ENCODE peak calls at places on chromosomes 1 and 21, in ten cellular contexts. One of them, this sample, is unnamed.

GRCh38 chr1:155273134-155273982 is at the start of gene CLK2:
- DNase-seq in left ventricle myocardium superior: peak
- DNase-seq in colonic mucosa: peak
- DNase-seq in D341Med: peak
- DNase-seq in GOT3: peak
- DNase-seq in hepatic stellate cell: peak
- DNase-seq in NT2/D1: peak
- DNase-seq in OCI-M1: peak
- DNase-seq in activated CD4-positive, alpha-beta T cell treated with anti-CD3 and anti-CD28 coated beads for 24 hours: peak
- DNase-seq in A172: peak
- DNase-seq in this sample: peak

GRCh38 chr21:16211339-16212303 is 481.8 kb downstream of the USP25 start:
- DNase-seq in NT2/D1: no peak
- DNase-seq in colonic mucosa: no peak
- DNase-seq in GOT3: no peak
- DNase-seq in left ventricle myocardium superior: no peak
- DNase-seq in hepatic stellate cell: no peak
- DNase-seq in OCI-M1: no peak
- DNase-seq in A172: peak
- DNase-seq in D341Med: no peak
- DNase-seq in activated CD4-positive, alpha-beta T cell treated with anti-CD3 and anti-CD28 coated beads for 24 hours: no peak
- DNase-seq in this sample: peak

GRCh38 chr1:206518206-206518605 is 10.9 kb downstream of the RASSF5 start:
- DNase-seq in activated CD4-positive, alpha-beta T cell treated with anti-CD3 and anti-CD28 coated beads for 24 hours: no peak
- DNase-seq in OCI-M1: no peak
- DNase-seq in colonic mucosa: no peak
- DNase-seq in NT2/D1: no peak
- DNase-seq in D341Med: no peak
- DNase-seq in GOT3: no peak
- DNase-seq in A172: no peak
- DNase-seq in left ventricle myocardium superior: no peak
- DNase-seq in hepatic stellate cell: no peak
- DNase-seq in this sample: no peak

GRCh38 chr21:41139275-41139674 is 28.7 kb upstream of the BACE2 start:
- DNase-seq in OCI-M1: no peak
- DNase-seq in left ventricle myocardium superior: no peak
- DNase-seq in hepatic stellate cell: no peak
- DNase-seq in D341Med: no peak
- DNase-seq in activated CD4-positive, alpha-beta T cell treated with anti-CD3 and anti-CD28 coated beads for 24 hours: no peak
- DNase-seq in colonic mucosa: no peak
- DNase-seq in A172: no peak
- DNase-seq in GOT3: no peak
- DNase-seq in NT2/D1: no peak
- DNase-seq in this sample: no peak

GRCh38 chr1:156910309-156910782 is 10.1 kb upstream of the LRRC71 start:
- DNase-seq in colonic mucosa: peak
- DNase-seq in GOT3: no peak
- DNase-seq in hepatic stellate cell: no peak
- DNase-seq in left ventricle myocardium superior: peak
- DNase-seq in A172: no peak
- DNase-seq in NT2/D1: peak
- DNase-seq in D341Med: peak
- DNase-seq in OCI-M1: peak
- DNase-seq in activated CD4-positive, alpha-beta T cell treated with anti-CD3 and anti-CD28 coated beads for 24 hours: peak
- DNase-seq in this sample: no peak

GRCh38 chr21:21030311-21030710 is 32.1 kb downstream of the NCAM2 start:
- DNase-seq in OCI-M1: no peak
- DNase-seq in left ventricle myocardium superior: no peak
- DNase-seq in D341Med: no peak
- DNase-seq in activated CD4-positive, alpha-beta T cell treated with anti-CD3 and anti-CD28 coated beads for 24 hours: no peak
- DNase-seq in colonic mucosa: no peak
- DNase-seq in hepatic stellate cell: no peak
- DNase-seq in GOT3: no peak
- DNase-seq in A172: no peak
- DNase-seq in NT2/D1: no peak
- DNase-seq in this sample: no peak

GRCh38 chr1:170623171-170623570 is 40.8 kb upstream of the PRRX1 start:
- DNase-seq in OCI-M1: peak
- DNase-seq in activated CD4-positive, alpha-beta T cell treated with anti-CD3 and anti-CD28 coated beads for 24 hours: no peak
- DNase-seq in A172: peak
- DNase-seq in colonic mucosa: no peak
- DNase-seq in GOT3: no peak
- DNase-seq in NT2/D1: no peak
- DNase-seq in left ventricle myocardium superior: no peak
- DNase-seq in hepatic stellate cell: peak
- DNase-seq in D341Med: no peak
- DNase-seq in this sample: no peak

GRCh38 chr1:245654460-245655050 is 499.8 kb downstream of the KIF26B start:
- DNase-seq in activated CD4-positive, alpha-beta T cell treated with anti-CD3 and anti-CD28 coated beads for 24 hours: no peak
- DNase-seq in OCI-M1: no peak
- DNase-seq in hepatic stellate cell: no peak
- DNase-seq in left ventricle myocardium superior: no peak
- DNase-seq in A172: no peak
- DNase-seq in colonic mucosa: no peak
- DNase-seq in D341Med: no peak
- DNase-seq in GOT3: no peak
- DNase-seq in NT2/D1: peak
- DNase-seq in this sample: no peak

GRCh38 chr1:40300249-40300567 is 16.9 kb downstream of the COL9A2 start:
- DNase-seq in activated CD4-positive, alpha-beta T cell treated with anti-CD3 and anti-CD28 coated beads for 24 hours: no peak
- DNase-seq in left ventricle myocardium superior: no peak
- DNase-seq in colonic mucosa: no peak
- DNase-seq in OCI-M1: no peak
- DNase-seq in D341Med: no peak
- DNase-seq in A172: no peak
- DNase-seq in GOT3: no peak
- DNase-seq in hepatic stellate cell: no peak
- DNase-seq in NT2/D1: no peak
- DNase-seq in this sample: no peak

GRCh38 chr1:94357661-94358060 is 60.5 kb upstream of the ABCD3 start:
- DNase-seq in GOT3: no peak
- DNase-seq in OCI-M1: no peak
- DNase-seq in colonic mucosa: no peak
- DNase-seq in A172: no peak
- DNase-seq in hepatic stellate cell: no peak
- DNase-seq in D341Med: no peak
- DNase-seq in activated CD4-positive, alpha-beta T cell treated with anti-CD3 and anti-CD28 coated beads for 24 hours: no peak
- DNase-seq in left ventricle myocardium superior: no peak
- DNase-seq in NT2/D1: no peak
- DNase-seq in this sample: no peak

GRCh38 chr1:157000686-157001085 is 44.9 kb downstream of the ARHGEF11 start:
- DNase-seq in NT2/D1: no peak
- DNase-seq in OCI-M1: no peak
- DNase-seq in GOT3: no peak
- DNase-seq in left ventricle myocardium superior: no peak
- DNase-seq in colonic mucosa: no peak
- DNase-seq in hepatic stellate cell: no peak
- DNase-seq in A172: no peak
- DNase-seq in activated CD4-positive, alpha-beta T cell treated with anti-CD3 and anti-CD28 coated beads for 24 hours: no peak
- DNase-seq in D341Med: no peak
- DNase-seq in this sample: no peak

GRCh38 chr1:25519624-25520023 is 23.8 kb upstream of the LDLRAP1 start:
- DNase-seq in activated CD4-positive, alpha-beta T cell treated with anti-CD3 and anti-CD28 coated beads for 24 hours: no peak
- DNase-seq in A172: peak
- DNase-seq in hepatic stellate cell: peak
- DNase-seq in colonic mucosa: no peak
- DNase-seq in GOT3: no peak
- DNase-seq in OCI-M1: no peak
- DNase-seq in NT2/D1: no peak
- DNase-seq in D341Med: no peak
- DNase-seq in left ventricle myocardium superior: no peak
- DNase-seq in this sample: no peak

GRCh38 chr1:173429517-173430477 is 47.3 kb upstream of the PRDX6 start:
- DNase-seq in hepatic stellate cell: peak
- DNase-seq in GOT3: peak
- DNase-seq in left ventricle myocardium superior: peak
- DNase-seq in D341Med: peak
- DNase-seq in NT2/D1: peak
- DNase-seq in OCI-M1: peak
- DNase-seq in colonic mucosa: peak
- DNase-seq in A172: peak
- DNase-seq in activated CD4-positive, alpha-beta T cell treated with anti-CD3 and anti-CD28 coated beads for 24 hours: peak
- DNase-seq in this sample: peak

GRCh38 chr1:11059166-11059989 is 440 bp downstream of the SRM start:
- DNase-seq in GOT3: no peak
- DNase-seq in OCI-M1: peak
- DNase-seq in colonic mucosa: no peak
- DNase-seq in left ventricle myocardium superior: no peak
- DNase-seq in hepatic stellate cell: peak
- DNase-seq in D341Med: peak
- DNase-seq in A172: no peak
- DNase-seq in activated CD4-positive, alpha-beta T cell treated with anti-CD3 and anti-CD28 coated beads for 24 hours: no peak
- DNase-seq in NT2/D1: no peak
- DNase-seq in this sample: no peak

GRCh38 chr1:183804916-183805734 is at the start of gene RGL1:
- DNase-seq in activated CD4-positive, alpha-beta T cell treated with anti-CD3 and anti-CD28 coated beads for 24 hours: no peak
- DNase-seq in A172: peak
- DNase-seq in hepatic stellate cell: peak
- DNase-seq in D341Med: peak
- DNase-seq in colonic mucosa: peak
- DNase-seq in left ventricle myocardium superior: peak
- DNase-seq in NT2/D1: no peak
- DNase-seq in GOT3: no peak
- DNase-seq in OCI-M1: no peak
- DNase-seq in this sample: peak

GRCh38 chr1:52842643-52843310 is at the start of gene ZYG11A:
- DNase-seq in hepatic stellate cell: peak
- DNase-seq in colonic mucosa: peak
- DNase-seq in GOT3: peak
- DNase-seq in NT2/D1: peak
- DNase-seq in OCI-M1: no peak
- DNase-seq in A172: peak
- DNase-seq in D341Med: peak
- DNase-seq in activated CD4-positive, alpha-beta T cell treated with anti-CD3 and anti-CD28 coated beads for 24 hours: peak
- DNase-seq in left ventricle myocardium superior: peak
- DNase-seq in this sample: no peak

GRCh38 chr1:219173758-219174671 is at the start of gene LYPLAL1:
- DNase-seq in OCI-M1: peak
- DNase-seq in NT2/D1: peak
- DNase-seq in GOT3: peak
- DNase-seq in hepatic stellate cell: peak
- DNase-seq in D341Med: peak
- DNase-seq in left ventricle myocardium superior: peak
- DNase-seq in A172: peak
- DNase-seq in activated CD4-positive, alpha-beta T cell treated with anti-CD3 and anti-CD28 coated beads for 24 hours: peak
- DNase-seq in colonic mucosa: peak
- DNase-seq in this sample: peak

GRCh38 chr21:46412521-46413364 is 45.9 kb upstream of the DIP2A start:
- DNase-seq in D341Med: peak
- DNase-seq in colonic mucosa: no peak
- DNase-seq in left ventricle myocardium superior: peak
- DNase-seq in GOT3: no peak
- DNase-seq in NT2/D1: no peak
- DNase-seq in hepatic stellate cell: no peak
- DNase-seq in activated CD4-positive, alpha-beta T cell treated with anti-CD3 and anti-CD28 coated beads for 24 hours: no peak
- DNase-seq in A172: no peak
- DNase-seq in OCI-M1: no peak
- DNase-seq in this sample: no peak

GRCh38 chr21:33569986-33570385 is 18.5 kb downstream of the DONSON start:
- DNase-seq in GOT3: no peak
- DNase-seq in activated CD4-positive, alpha-beta T cell treated with anti-CD3 and anti-CD28 coated beads for 24 hours: no peak
- DNase-seq in A172: no peak
- DNase-seq in left ventricle myocardium superior: no peak
- DNase-seq in hepatic stellate cell: no peak
- DNase-seq in OCI-M1: no peak
- DNase-seq in D341Med: no peak
- DNase-seq in NT2/D1: no peak
- DNase-seq in colonic mucosa: no peak
- DNase-seq in this sample: no peak

GRCh38 chr1:227734546-227734857 is 600 bp downstream of the JMJD4 start:
- DNase-seq in OCI-M1: peak
- DNase-seq in GOT3: no peak
- DNase-seq in activated CD4-positive, alpha-beta T cell treated with anti-CD3 and anti-CD28 coated beads for 24 hours: no peak
- DNase-seq in D341Med: no peak
- DNase-seq in A172: no peak
- DNase-seq in NT2/D1: no peak
- DNase-seq in colonic mucosa: no peak
- DNase-seq in hepatic stellate cell: no peak
- DNase-seq in left ventricle myocardium superior: no peak
- DNase-seq in this sample: no peak

GRCh38 chr1:108046021-108046420 is 81.0 kb upstream of the VAV3 start:
- DNase-seq in activated CD4-positive, alpha-beta T cell treated with anti-CD3 and anti-CD28 coated beads for 24 hours: no peak
- DNase-seq in D341Med: no peak
- DNase-seq in A172: no peak
- DNase-seq in hepatic stellate cell: no peak
- DNase-seq in GOT3: no peak
- DNase-seq in NT2/D1: no peak
- DNase-seq in colonic mucosa: no peak
- DNase-seq in OCI-M1: no peak
- DNase-seq in left ventricle myocardium superior: no peak
- DNase-seq in this sample: no peak

GRCh38 chr1:32372149-32372756 is 9.9 kb downstream of the TSSK3 start:
- DNase-seq in colonic mucosa: no peak
- DNase-seq in OCI-M1: no peak
- DNase-seq in A172: no peak
- DNase-seq in hepatic stellate cell: no peak
- DNase-seq in GOT3: no peak
- DNase-seq in left ventricle myocardium superior: no peak
- DNase-seq in activated CD4-positive, alpha-beta T cell treated with anti-CD3 and anti-CD28 coated beads for 24 hours: no peak
- DNase-seq in NT2/D1: no peak
- DNase-seq in D341Med: no peak
- DNase-seq in this sample: no peak

GRCh38 chr1:112257043-112257835 is 138.8 kb upstream of the CTTNBP2NL start:
- DNase-seq in D341Med: no peak
- DNase-seq in NT2/D1: no peak
- DNase-seq in colonic mucosa: no peak
- DNase-seq in OCI-M1: no peak
- DNase-seq in GOT3: no peak
- DNase-seq in left ventricle myocardium superior: no peak
- DNase-seq in A172: peak
- DNase-seq in hepatic stellate cell: no peak
- DNase-seq in activated CD4-positive, alpha-beta T cell treated with anti-CD3 and anti-CD28 coated beads for 24 hours: no peak
- DNase-seq in this sample: no peak